ENCODE peak calls at places on chromosomes 3 and 15, in eight cellular contexts. V is heart right ventricle; S is stomach; R is CD4-positive, CD25-positive, alpha-beta regulatory T cell; C is right atrium auricular region; Q is transverse colon; E is breast epithelium; K is adrenal gland. X is an unnamed sample.

GRCh38 chr3:46017720-46018119 is 9.6 kb downstream of the XCR1 start:
- DNase-seq in V (no peak), S (no peak), R (no peak), C (peak), Q (no peak), E (no peak), K (no peak), X (no peak)

GRCh38 chr3:52483577-52484495 is 11.3 kb upstream of the STAB1 start:
- DNase-seq in V (no peak), S (no peak), R (no peak), C (no peak), Q (no peak), E (peak), K (peak), X (no peak)

GRCh38 chr3:64190517-64191515 is 34.5 kb downstream of the PRICKLE2 start:
- DNase-seq in V (no peak), S (no peak), R (no peak), C (no peak), Q (no peak), E (no peak), K (no peak), X (no peak)

GRCh38 chr3:139978966-139979365 is 44.0 kb downstream of the CLSTN2 start:
- DNase-seq in V (no peak), S (no peak), R (no peak), C (no peak), Q (no peak), E (no peak), K (no peak), X (no peak)

GRCh38 chr3:73177827-73178226 is 116.4 kb downstream of the EBLN2 start:
- DNase-seq in V (no peak), S (no peak), R (no peak), C (no peak), Q (no peak), E (no peak), K (no peak), X (no peak)

GRCh38 chr3:61901481-61901880 is 340.1 kb downstream of the PTPRG start:
- DNase-seq in V (no peak), S (no peak), R (no peak), C (no peak), Q (no peak), E (no peak), K (no peak), X (no peak)

GRCh38 chr15:79133309-79133708 is 42.7 kb upstream of the RASGRF1 start:
- DNase-seq in V (no peak), S (no peak), R (no peak), C (no peak), Q (no peak), E (no peak), K (no peak), X (no peak)

GRCh38 chr3:111917300-111917699 is 58.2 kb downstream of the PHLDB2 start:
- DNase-seq in V (no peak), S (no peak), R (no peak), C (no peak), Q (no peak), E (no peak), K (no peak), X (no peak)

GRCh38 chr3:13083898-13084297 is 10.7 kb upstream of the IQSEC1 start:
- DNase-seq in V (no peak), S (no peak), R (no peak), C (no peak), Q (peak), E (no peak), K (no peak), X (no peak)

GRCh38 chr3:185420762-185421161 is 57.8 kb downstream of the MAP3K13 start:
- DNase-seq in V (no peak), S (peak), R (no peak), C (no peak), Q (peak), E (peak), K (no peak), X (no peak)

GRCh38 chr3:14177580-14178246 is 688 bp downstream of the XPC start:
- DNase-seq in V (no peak), S (no peak), R (no peak), C (peak), Q (no peak), E (no peak), K (no peak), X (no peak)

GRCh38 chr3:108132727-108133373 is 42.0 kb upstream of the CD47 start:
- DNase-seq in V (no peak), S (no peak), R (no peak), C (no peak), Q (no peak), E (no peak), K (no peak), X (no peak)
- H3K27ac ChIP-seq in V (no peak), S (no peak), R (no peak), C (no peak), Q (no peak), E (peak), K (no peak), X (peak)

DNA sequence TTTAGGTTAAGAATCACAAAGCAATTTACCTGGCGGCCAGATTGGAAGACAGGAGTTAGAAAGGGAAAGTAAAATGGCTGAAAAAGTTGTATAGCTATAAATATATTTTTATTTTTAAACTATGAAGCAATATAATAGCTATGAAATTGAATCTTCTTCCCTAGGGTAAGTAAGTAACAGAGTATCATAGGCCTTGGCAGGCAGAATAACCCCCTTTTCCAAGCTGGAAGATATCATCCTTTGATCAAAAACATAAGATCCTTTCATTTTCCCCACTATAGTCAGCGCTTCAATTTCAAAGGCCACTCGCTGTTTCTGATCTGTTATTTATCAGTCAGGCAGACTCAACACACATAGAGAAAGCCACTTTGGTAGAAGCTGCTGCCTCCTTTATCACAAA is 74.1 kb upstream of the UBE2E2 start:
- DNase-seq in V (no peak), S (no peak), R (no peak), C (no peak), Q (no peak), E (no peak), K (no peak), X (no peak)
- H3K4me3 ChIP-seq in V (no peak), S (no peak), R (no peak), C (peak), Q (peak), E (peak), K (no peak), X (no peak)

DNA sequence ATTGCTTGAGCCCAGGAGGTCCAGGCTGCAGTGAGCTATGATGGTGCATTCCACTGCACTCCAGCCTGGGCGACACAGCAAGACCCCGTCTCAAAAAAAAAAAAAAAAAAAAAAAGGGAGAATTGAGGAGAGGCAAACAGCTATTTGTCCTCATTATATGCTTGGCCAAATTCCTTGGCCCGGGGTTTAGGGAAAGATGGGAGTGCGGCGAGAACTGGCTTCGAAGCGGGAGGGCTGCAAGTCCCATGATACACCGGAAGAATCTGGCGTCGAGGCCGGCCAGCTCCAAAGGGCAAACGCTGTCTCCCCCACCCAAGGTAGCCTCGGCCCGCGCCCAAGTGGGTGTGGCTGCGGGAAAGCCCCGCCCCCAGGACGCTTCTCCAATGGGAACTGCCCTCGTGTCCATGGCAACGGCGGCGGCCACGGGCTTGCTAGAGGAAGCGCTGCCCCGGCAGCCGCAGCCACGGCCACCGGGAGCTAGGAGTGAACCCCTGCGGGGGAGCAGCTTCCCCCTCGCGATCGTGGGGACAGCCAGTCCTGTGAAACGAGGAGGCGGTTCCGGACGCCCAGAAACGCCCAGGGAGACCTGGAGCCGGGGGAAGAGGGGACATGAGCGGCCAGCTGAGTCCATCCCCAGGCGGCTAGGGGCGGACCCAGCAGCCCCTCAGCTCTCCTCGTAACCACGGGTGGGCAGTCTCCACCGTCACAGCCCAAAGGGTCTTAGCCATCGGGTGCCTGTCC is at the start of gene TTLL13:
- DNase-seq in V (peak), S (peak), R (peak), C (peak), Q (peak), E (peak), K (peak), X (peak)
- H3K27ac ChIP-seq in V (peak), S (peak), R (no peak), C (peak), Q (peak), E (peak), K (no peak), X (no peak)

GRCh38 chr3:196496183-196496582 is 7.4 kb downstream of the RNF168 start:
- DNase-seq in V (no peak), S (no peak), R (no peak), C (no peak), Q (no peak), E (no peak), K (no peak), X (no peak)

GRCh38 chr3:196499807-196500524 is 3.6 kb downstream of the RNF168 start:
- DNase-seq in V (no peak), S (no peak), R (no peak), C (no peak), Q (no peak), E (no peak), K (no peak), X (no peak)

GRCh38 chr3:196498297-196498696 is 5.3 kb downstream of the RNF168 start:
- DNase-seq in V (no peak), S (no peak), R (no peak), C (no peak), Q (no peak), E (no peak), K (no peak), X (no peak)

GRCh38 chr3:196501316-196502064 is 2.1 kb downstream of the RNF168 start:
- DNase-seq in V (no peak), S (no peak), R (peak), C (no peak), Q (peak), E (no peak), K (no peak), X (no peak)

GRCh38 chr3:196499061-196499460 is 4.5 kb downstream of the RNF168 start:
- DNase-seq in V (no peak), S (no peak), R (no peak), C (no peak), Q (no peak), E (no peak), K (no peak), X (no peak)
- H3K4me3 ChIP-seq in V (no peak), S (no peak), R (peak), C (no peak), Q (no peak), E (no peak), K (no peak), X (no peak)

DNA sequence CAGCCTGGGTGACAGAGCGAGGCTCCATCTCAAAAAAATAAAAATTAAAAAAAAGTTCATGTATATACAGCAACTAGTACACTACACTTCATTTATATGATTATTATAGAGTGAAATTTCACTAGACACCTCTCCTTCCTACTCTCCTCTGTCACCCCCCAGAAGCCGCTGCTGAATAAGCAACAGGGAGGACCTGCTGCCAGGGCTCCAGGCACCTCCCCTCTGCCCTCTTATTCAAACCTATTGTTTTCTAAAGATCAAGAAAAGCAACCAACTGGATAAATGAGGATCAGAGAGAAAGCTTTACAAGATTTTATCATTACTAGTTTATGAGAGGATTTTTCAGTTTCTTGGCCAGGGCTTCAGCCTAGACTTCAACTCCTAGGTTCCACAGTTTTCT is 71.5 kb downstream of the DHX30 start:
- DNase-seq in V (no peak), S (no peak), R (no peak), C (no peak), Q (no peak), E (no peak), K (no peak), X (no peak)
- H3K27ac ChIP-seq in V (no peak), S (no peak), R (no peak), C (no peak), Q (no peak), E (no peak), K (no peak), X (no peak)

DNA sequence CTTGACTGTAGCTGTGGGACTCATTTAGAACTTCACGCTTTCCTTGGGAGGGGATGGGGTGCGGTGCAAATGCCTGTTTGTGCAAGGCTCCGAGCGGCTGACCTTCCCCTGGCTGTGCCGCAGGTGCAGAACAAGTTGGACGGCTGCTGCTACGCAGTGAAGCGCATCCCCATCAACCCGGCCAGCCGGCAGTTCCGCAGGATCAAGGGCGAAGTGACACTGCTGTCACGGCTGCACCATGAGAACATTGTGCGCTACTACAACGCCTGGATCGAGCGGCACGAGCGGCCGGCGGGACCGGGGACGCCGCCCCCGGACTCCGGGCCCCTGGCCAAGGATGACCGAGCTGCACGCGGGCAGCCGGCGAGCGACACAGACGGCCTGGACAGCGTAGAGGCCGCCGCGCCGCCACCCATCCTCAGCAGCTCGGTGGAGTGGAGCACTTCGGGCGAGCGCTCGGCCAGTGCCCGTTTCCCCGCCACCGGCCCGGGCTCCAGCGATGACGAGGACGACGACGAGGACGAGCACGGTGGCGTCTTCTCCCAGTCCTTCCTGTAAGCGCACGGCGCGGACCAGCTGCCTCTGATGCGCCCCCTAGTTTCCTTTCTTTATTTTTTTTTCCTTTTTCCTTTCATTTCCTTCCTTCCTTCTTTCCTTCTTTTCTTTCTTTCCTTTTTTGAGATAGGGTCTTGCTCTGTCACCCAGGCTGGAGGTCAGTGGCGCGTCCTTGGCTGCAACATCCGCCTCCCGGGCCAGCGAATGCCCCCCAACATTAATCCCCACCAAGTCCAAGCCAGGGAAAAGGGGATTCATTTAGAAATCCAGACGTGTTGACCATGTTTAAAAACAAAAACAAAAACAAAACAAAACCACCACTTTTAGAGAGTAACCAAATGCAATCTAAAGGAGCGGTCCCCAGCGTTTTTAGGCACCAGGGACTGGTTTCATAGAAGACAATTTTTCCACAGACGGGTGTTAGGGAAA is 42.7 kb downstream of the EIF2AK4 start:
- DNase-seq in V (peak), S (peak), R (no peak), C (peak), Q (peak), E (peak), K (peak), X (no peak)
- H3K4me3 ChIP-seq in V (peak), S (peak), R (no peak), C (peak), Q (peak), E (peak), K (peak), X (no peak)

DNA sequence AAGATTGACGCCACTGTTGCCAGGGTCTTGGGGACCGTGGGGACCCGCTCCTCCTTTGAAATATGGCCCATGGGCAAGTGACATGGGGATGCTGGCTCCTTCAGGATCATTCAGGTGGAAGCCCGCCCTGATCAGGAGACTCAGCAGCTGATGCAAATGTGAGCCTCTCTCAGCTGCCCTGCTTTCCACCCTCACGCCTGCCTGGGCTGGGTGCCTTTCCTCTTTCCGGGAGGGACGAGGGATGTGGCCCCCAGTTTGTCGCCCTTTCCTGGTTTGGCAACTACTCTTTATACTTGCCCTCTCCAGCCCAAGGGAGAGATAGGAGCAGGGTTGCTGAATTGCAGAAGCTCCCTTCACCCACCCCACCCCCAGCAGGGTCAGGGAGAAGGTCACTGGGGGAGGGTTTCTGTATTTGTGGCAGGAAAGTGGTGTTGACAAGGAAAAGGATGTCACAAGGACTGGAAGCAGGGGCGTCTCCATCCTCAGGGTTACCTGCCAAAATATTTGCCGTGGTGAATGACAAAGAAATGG is 21.8 kb downstream of the DNASE1L3 start:
- DNase-seq in V (peak), S (no peak), R (no peak), C (no peak), Q (no peak), E (no peak), K (peak), X (no peak)
- H3K27ac ChIP-seq in V (peak), S (no peak), R (no peak), C (peak), Q (no peak), E (no peak), K (no peak), X (no peak)

GRCh38 chr3:50333744-50334328 is 5.8 kb upstream of the TUSC2 start:
- DNase-seq in V (peak), S (no peak), R (no peak), C (peak), Q (no peak), E (no peak), K (no peak), X (no peak)
- H3K4me3 ChIP-seq in V (peak), S (no peak), R (peak), C (peak), Q (no peak), E (no peak), K (no peak), X (no peak)